ENCODE peak calls at places on chromosomes 3 and 15, in six cellular contexts. A is nephron progenitor cell, V is mammary epithelial cell, X is transverse colon, F is left ventricle myocardium inferior, Q is fibroblast of pulmonary artery. Y is an unnamed sample.

GRCh38 chr15:78804391-78804792 is 6.9 kb downstream of the ADAMTS7 start:
- DNase-seq in A (peak), V (no peak), X (no peak), F (peak), Q (no peak), Y (no peak)

GRCh38 chr3:52039426-52039825 is 16.9 kb downstream of the DUSP7 start:
- DNase-seq in A (no peak), V (no peak), X (no peak), F (no peak), Q (no peak), Y (no peak)

GRCh38 chr3:113148307-113148703 is 63.1 kb upstream of the BOC start:
- DNase-seq in A (no peak), V (peak), X (peak), F (no peak), Q (no peak), Y (no peak)

GRCh38 chr3:72510247-72510646 is 338.0 kb downstream of the SHQ1 start:
- DNase-seq in A (no peak), V (no peak), X (no peak), F (no peak), Q (no peak), Y (no peak)

GRCh38 chr3:142609136-142609535 is 12.9 kb downstream of the PLS1 start:
- DNase-seq in A (no peak), V (no peak), X (no peak), F (no peak), Q (no peak), Y (no peak)

GRCh38 chr3:41915353-41915752 is 46.5 kb downstream of the ULK4 start:
- DNase-seq in A (no peak), V (no peak), X (no peak), F (no peak), Q (no peak), Y (no peak)

GRCh38 chr3:126567696-126568438 is 9.1 kb upstream of the C3orf22 start:
- DNase-seq in A (no peak), V (no peak), X (no peak), F (no peak), Q (no peak), Y (no peak)

GRCh38 chr3:13044496-13045244 is 28.6 kb downstream of the IQSEC1 start:
- DNase-seq in A (peak), V (no peak), X (no peak), F (no peak), Q (no peak), Y (no peak)

GRCh38 chr15:52499506-52499905 is 29.2 kb downstream of the MYO5A start:
- DNase-seq in A (no peak), V (no peak), X (no peak), F (no peak), Q (no peak), Y (no peak)

GRCh38 chr3:40068647-40069046 is 240.9 kb upstream of the EIF1B start:
- DNase-seq in A (no peak), V (no peak), X (no peak), F (no peak), Q (no peak), Y (no peak)

GRCh38 chr15:41849861-41850260 is 11.2 kb downstream of the PLA2G4B start:
- DNase-seq in A (no peak), V (peak), X (no peak), F (no peak), Q (no peak), Y (no peak)

GRCh38 chr15:40157748-40158447 is 3.0 kb upstream of the BUB1B start:
- DNase-seq in A (no peak), V (no peak), X (no peak), F (no peak), Q (no peak), Y (no peak)

GRCh38 chr3:120093923-120094775 is at the start of gene GSK3B:
- DNase-seq in A (peak), V (peak), X (peak), F (peak), Q (peak), Y (peak)

GRCh38 chr3:195700319-195700718 is 20.5 kb upstream of the MUC20 start:
- DNase-seq in A (no peak), V (no peak), X (no peak), F (no peak), Q (no peak), Y (no peak)

GRCh38 chr3:72031581-72031980 is 246.6 kb upstream of the PROK2 start:
- DNase-seq in A (no peak), V (peak), X (no peak), F (peak), Q (peak), Y (no peak)

GRCh38 chr3:172375206-172375850 is 72.9 kb downstream of the GHSR start:
- DNase-seq in A (no peak), V (no peak), X (no peak), F (no peak), Q (no peak), Y (no peak)
- TF ChIP-seq CTCF in A (no peak), V (no peak), X (no peak), F (no peak), Q (no peak), Y (no peak)

GRCh38 chr3:160210799-160211221 is 14.4 kb upstream of the C3orf80 start:
- DNase-seq in A (no peak), V (peak), X (no peak), F (no peak), Q (peak), Y (no peak)
- TF ChIP-seq CTCF in A (no peak), V (peak), X (no peak), F (no peak), Q (peak), Y (no peak)

DNA sequence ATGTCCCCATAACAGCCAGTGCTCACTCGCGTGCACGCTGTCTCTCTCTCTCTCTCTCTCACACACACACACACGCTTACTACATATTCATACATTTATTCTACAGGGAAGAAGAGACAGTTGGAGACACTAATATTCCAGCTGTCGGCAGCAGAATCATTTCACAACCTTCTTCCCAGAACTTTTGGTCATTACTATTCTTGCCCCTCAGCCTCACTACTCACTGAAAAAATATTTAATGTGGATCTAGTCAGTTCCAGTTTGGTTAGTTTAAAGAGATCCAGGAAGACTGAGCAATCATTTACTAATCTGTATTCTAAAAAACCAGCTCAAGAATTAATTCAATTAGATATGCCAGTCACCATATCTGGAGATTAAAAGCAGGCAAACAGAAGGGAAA is 394.9 kb downstream of the PTPRG start:
- DNase-seq in A (no peak), V (peak), X (no peak), F (no peak), Q (peak), Y (no peak)
- TF ChIP-seq CTCF in A (no peak), V (no peak), X (no peak), F (no peak), Q (no peak), Y (no peak)

GRCh38 chr3:172808969-172809546 is 58.5 kb downstream of the ECT2 start:
- DNase-seq in A (no peak), V (peak), X (no peak), F (no peak), Q (peak), Y (no peak)
- TF ChIP-seq CTCF in A (peak), V (peak), X (no peak), F (peak), Q (peak), Y (no peak)

GRCh38 chr3:38368238-38368637 is 21.7 kb downstream of the XYLB start:
- DNase-seq in A (no peak), V (no peak), X (no peak), F (no peak), Q (no peak), Y (no peak)
- TF ChIP-seq CTCF in A (no peak), V (no peak), X (no peak), F (no peak), Q (no peak), Y (no peak)

GRCh38 chr3:121595765-121596406 is 2.7 kb downstream of the FBXO40 start:
- DNase-seq in A (no peak), V (no peak), X (no peak), F (peak), Q (no peak), Y (no peak)
- TF ChIP-seq CTCF in A (no peak), V (no peak), X (no peak), F (no peak), Q (no peak), Y (no peak)